ENCODE peak calls at places on chromosomes 6 and 20, in four cellular contexts. Q, A, B and W are unnamed samples.

GRCh38 chr6:17418281-17419188 is 25.1 kb downstream of the CAP2 start:
- DNase-seq in Q (no peak), B (no peak), A (no peak), W (no peak)

GRCh38 chr6:77502966-77503365 is 39.7 kb upstream of the HTR1B start:
- DNase-seq in Q (no peak), B (no peak), A (no peak), W (no peak)

GRCh38 chr20:3563548-3564177 is 92.8 kb downstream of the ATRN start:
- DNase-seq in B (peak; percentile 50), Q (peak; percentile 41), A (peak; percentile 63), W (peak; percentile 33)

GRCh38 chr6:111418971-111419693 is 63.9 kb downstream of the REV3L start:
- DNase-seq in Q (no peak), B (no peak), A (no peak), W (no peak)

GRCh38 chr6:41100871-41101287 is 28.1 kb downstream of the NFYA start:
- DNase-seq in A (no peak), Q (no peak), B (no peak), W (no peak)

GRCh38 chr6:14001329-14002012 is 76.7 kb downstream of the RNF182 start:
- DNase-seq in B (no peak), Q (peak; percentile 95), A (peak; percentile 19), W (peak; percentile 67)

GRCh38 chr20:37346526-37347346 is 796 bp downstream of the SRC start:
- DNase-seq in B (no peak), Q (no peak), A (no peak), W (no peak)

GRCh38 chr6:155528982-155529453 is 73.4 kb upstream of the NOX3 start:
- DNase-seq in B (no peak), A (peak; percentile 95), Q (no peak), W (no peak)

GRCh38 chr6:140256213-140256612 is 881.8 kb upstream of the CITED2 start:
- DNase-seq in A (no peak), B (no peak), Q (no peak), W (no peak)

GRCh38 chr6:165987483-165988305 is 180.0 kb downstream of the TBXT start:
- DNase-seq in B (peak; percentile 8), A (no peak), Q (no peak), W (no peak)

GRCh38 chr6:137920331-137920730 is 53.3 kb downstream of the TNFAIP3 start:
- DNase-seq in A (no peak), Q (no peak), B (no peak), W (no peak)

GRCh38 chr6:158053377-158054313 is 72.0 kb downstream of the SYNJ2 start:
- DNase-seq in B (no peak), Q (no peak), A (no peak), W (no peak)

GRCh38 chr6:100257661-100258395 is 206.9 kb downstream of the SIM1 start:
- DNase-seq in B (peak; percentile 83), Q (peak; percentile 7), A (peak; percentile 9), W (peak; percentile 56)

GRCh38 chr6:51260003-51260402 is 441.3 kb downstream of the TFAP2B start:
- DNase-seq in Q (no peak), A (no peak), B (no peak), W (no peak)

GRCh38 chr6:32462609-32463008 is 22.9 kb downstream of the HLA-DRA start:
- DNase-seq in A (no peak), Q (no peak), B (no peak), W (no peak)

GRCh38 chr20:57738484-57738883 is 28.7 kb upstream of the PMEPA1 start:
- DNase-seq in B (peak; percentile 7), A (no peak), Q (no peak), W (no peak)

GRCh38 chr6:142746524-142746923 is 198.5 kb downstream of the HIVEP2 start:
- DNase-seq in B (peak; percentile 32), Q (no peak), A (peak; percentile 56), W (no peak)

GRCh38 chr20:3461911-3462677 is 8.7 kb upstream of the ATRN start:
- DNase-seq in A (no peak), Q (no peak), B (no peak), W (no peak)

GRCh38 chr6:168192901-168193815 is 114.1 kb upstream of the FRMD1 start:
- DNase-seq in Q (no peak), A (no peak), B (no peak), W (no peak)

GRCh38 chr20:51089272-51089671 is 66.4 kb upstream of the KCNG1 start:
- DNase-seq in A (no peak), B (no peak), Q (no peak), W (no peak)

GRCh38 chr20:37406010-37406998 is 60.4 kb downstream of the SRC start:
- DNase-seq in A (no peak), Q (no peak), B (peak; percentile 75), W (no peak)

GRCh38 chr6:131764350-131764749 is 43.5 kb upstream of the ENPP1 start:
- DNase-seq in A (peak; percentile 44), Q (no peak), B (no peak), W (no peak)

GRCh38 chr6:36309900-36310299 is 26.8 kb downstream of the BNIP5 start:
- DNase-seq in Q (no peak), A (no peak), B (no peak), W (no peak)

GRCh38 chr20:63027425-63028389 is 20.9 kb upstream of the BHLHE23 start:
- DNase-seq in A (no peak), Q (no peak), B (no peak), W (no peak)

GRCh38 chr6:76866091-76866490 is 597.2 kb downstream of the HTR1B start:
- DNase-seq in Q (no peak), B (no peak), A (no peak), W (no peak)

GRCh38 chr6:157812425-157813171 is 10.4 kb upstream of the SNX9 start:
- DNase-seq in B (no peak), Q (no peak), A (no peak), W (no peak)

GRCh38 chr6:38137609-38138008 is 318.1 kb downstream of the ZFAND3 start:
- DNase-seq in Q (no peak), B (no peak), A (no peak), W (no peak)

GRCh38 chr6:14397518-14397901 is 279.9 kb downstream of the CD83 start:
- DNase-seq in Q (no peak), B (no peak), A (no peak), W (no peak)

GRCh38 chr20:51365670-51366069 is 176.8 kb downstream of the NFATC2 start:
- DNase-seq in A (no peak), Q (no peak), B (no peak), W (no peak)

GRCh38 chr6:133241901-133242760 is 974 bp downstream of the EYA4 start:
- DNase-seq in B (no peak), A (no peak), Q (no peak), W (no peak)

GRCh38 chr6:39214120-39214813 is 15.0 kb downstream of the KCNK5 start:
- DNase-seq in A (no peak), B (no peak), Q (no peak), W (no peak)

GRCh38 chr6:42041131-42042055 is 8.9 kb upstream of the TAF8 start:
- DNase-seq in A (no peak), B (no peak), Q (no peak), W (no peak)

GRCh38 chr20:4320284-4320683 is 304.9 kb upstream of the RNF24 start:
- DNase-seq in Q (no peak), B (no peak), A (no peak), W (no peak)

GRCh38 chr6:44650947-44651346 is 263.4 kb downstream of the CDC5L start:
- DNase-seq in Q (no peak), A (no peak), B (no peak), W (no peak)

GRCh38 chr6:88492824-88493223 is 326.7 kb upstream of the CNR1 start:
- DNase-seq in B (peak; percentile 43), Q (peak; percentile 22), A (peak; percentile 18), W (no peak)

GRCh38 chr20:13487202-13487601 is 151.5 kb downstream of the TASP1 start:
- DNase-seq in Q (no peak), B (no peak), A (no peak), W (no peak)

GRCh38 chr20:2305946-2306345 is 10.1 kb downstream of the TGM3 start:
- DNase-seq in A (peak; percentile 44), B (no peak), Q (no peak), W (no peak)

GRCh38 chr6:65059568-65059967 is 647.5 kb downstream of the EYS start:
- DNase-seq in A (no peak), B (no peak), Q (no peak), W (no peak)

GRCh38 chr6:44567406-44567805 is 179.9 kb downstream of the CDC5L start:
- DNase-seq in B (no peak), Q (no peak), A (no peak), W (no peak)

GRCh38 chr20:8156603-8157079 is 24.6 kb downstream of the PLCB1 start:
- DNase-seq in Q (peak; percentile 31), A (peak; percentile 90), B (no peak), W (no peak)

GRCh38 chr20:43988451-43988850 is 73.8 kb downstream of the TOX2 start:
- DNase-seq in Q (no peak), A (no peak), B (no peak), W (no peak)
- TF ChIP-seq TCF7L2 in Q (no peak), A (no peak), B (no peak), W (no peak)

GRCh38 chr6:70954750-70955149 is 2.1 kb downstream of the B3GAT2 start:
- DNase-seq in B (no peak), A (no peak), Q (no peak), W (no peak)
- TF ChIP-seq TCF7L2 in B (no peak), A (no peak), Q (no peak), W (no peak)

DNA sequence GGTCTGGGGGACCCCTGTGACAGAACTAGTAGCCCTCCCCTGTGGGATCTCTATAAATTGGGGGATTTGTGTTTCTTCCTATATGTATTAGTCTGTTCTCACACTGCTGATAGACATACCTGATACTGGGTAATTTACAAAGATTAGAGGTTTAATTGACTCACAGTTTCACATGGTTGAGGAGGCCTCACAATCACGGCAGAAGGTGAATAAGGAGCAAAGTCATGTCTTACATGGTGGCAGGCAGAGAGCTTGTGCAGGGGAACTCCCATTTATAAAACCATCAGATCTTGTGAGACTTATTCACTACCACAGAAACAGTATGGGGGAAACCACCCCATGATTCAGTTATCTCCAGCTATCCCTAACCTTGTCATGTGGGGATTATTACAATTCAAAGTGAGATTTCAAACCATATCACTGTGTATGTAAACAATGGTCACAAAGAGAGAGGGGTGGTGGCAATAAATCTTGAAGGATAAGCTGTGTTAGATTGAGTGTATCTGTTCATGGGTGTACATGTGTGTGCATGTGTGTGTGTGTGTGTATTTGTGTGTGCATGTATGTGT is 6.6 kb downstream of the CST8 start:
- DNase-seq in B (no peak), Q (no peak), A (no peak), W (no peak)
- TF ChIP-seq TCF7L2 in B (no peak), Q (no peak), A (no peak), W (no peak)

GRCh38 chr6:3811191-3811590 is 38.0 kb upstream of the FAM50B start:
- DNase-seq in A (no peak), Q (no peak), B (no peak), W (no peak)

GRCh38 chr6:3808189-3808588 is 41.0 kb upstream of the FAM50B start:
- DNase-seq in B (no peak), A (no peak), Q (no peak), W (peak; percentile 18)

GRCh38 chr6:3809515-3809891 is 39.7 kb upstream of the FAM50B start:
- DNase-seq in A (no peak), B (no peak), Q (no peak), W (no peak)

GRCh38 chr6:3809982-3810381 is 39.2 kb upstream of the FAM50B start:
- DNase-seq in B (no peak), A (no peak), Q (no peak), W (no peak)

GRCh38 chr6:3808759-3809514 is 40.2 kb upstream of the FAM50B start:
- DNase-seq in A (peak; percentile 50), B (no peak), Q (peak; percentile 66), W (peak; percentile 86)
- TF ChIP-seq TCF7L2 in A (no peak), B (no peak), Q (no peak), W (no peak)